ENCODE peak calls at places on chromosome X, in nine cellular contexts. H is fibroblast of lung, C is foreskin fibroblast, S is transverse colon, Q is coronary artery, D is AG04450, K is activated B cell treated with CpG ODN at 0.5 μM for 24 hours, E is natural killer cell, J is H9. X is an unnamed sample.

GRCh38 chrX:153651540-153652079 is 4.6 kb downstream of the DUSP9 start:
- DNase-seq in H (no peak), C (peak), S (no peak), Q (no peak), D (no peak), K (no peak), E (no peak), J (peak), X (no peak)

GRCh38 chrX:53048169-53049126 is at the start of gene GPR173:
- DNase-seq in H (peak), C (peak), S (peak), Q (peak), D (peak), K (no peak), E (no peak), J (peak), X (peak)

GRCh38 chrX:155134255-155134654 is 62.9 kb downstream of the BRCC3 start:
- DNase-seq in H (no peak), C (no peak), S (no peak), Q (no peak), D (no peak), K (no peak), E (no peak), J (no peak), X (no peak)

GRCh38 chrX:150364347-150365050 is 1.4 kb downstream of the MAMLD1 start:
- DNase-seq in H (peak), C (peak), S (peak), Q (peak), D (no peak), K (peak), E (no peak), J (peak), X (peak)

GRCh38 chrX:31580227-31580626 is 508.4 kb upstream of the FTHL17 start:
- DNase-seq in H (peak), C (peak), S (no peak), Q (no peak), D (no peak), K (no peak), E (no peak), J (no peak), X (peak)

GRCh38 chrX:108224727-108225455 is 133.3 kb downstream of the ATG4A start:
- DNase-seq in H (peak), C (peak), S (no peak), Q (no peak), D (no peak), K (no peak), E (no peak), J (peak), X (peak)

GRCh38 chrX:130171446-130172126 is at the start of gene RAB33A:
- DNase-seq in H (peak), C (peak), S (peak), Q (no peak), D (no peak), K (peak), E (peak), J (peak), X (peak)

GRCh38 chrX:11929476-11929875 is 171.4 kb downstream of the MSL3 start:
- DNase-seq in H (no peak), C (peak), S (no peak), Q (no peak), D (no peak), K (no peak), E (no peak), J (no peak), X (no peak)

GRCh38 chrX:53984895-53985294 is 59.4 kb downstream of the PHF8 start:
- DNase-seq in H (no peak), C (no peak), S (no peak), Q (no peak), D (no peak), K (no peak), E (no peak), J (no peak), X (no peak)

GRCh38 chrX:15882704-15883539 is 28.3 kb upstream of the AP1S2 start:
- DNase-seq in H (peak), C (peak), S (no peak), Q (no peak), D (no peak), K (no peak), E (no peak), J (no peak), X (no peak)

GRCh38 chrX:70322784-70323183 is 32.9 kb downstream of the KIF4A start:
- DNase-seq in H (no peak), C (no peak), S (no peak), Q (no peak), D (no peak), K (no peak), E (no peak), J (no peak), X (no peak)

GRCh38 chrX:105150557-105150956 is 69.9 kb downstream of the TEX13A start:
- DNase-seq in H (no peak), C (no peak), S (no peak), Q (no peak), D (no peak), K (no peak), E (no peak), J (no peak), X (no peak)

GRCh38 chrX:48834383-48834709 is 1.1 kb downstream of the PCSK1N start:
- DNase-seq in H (no peak), C (no peak), S (no peak), Q (no peak), D (no peak), K (no peak), E (no peak), J (no peak), X (no peak)

GRCh38 chrX:23626651-23627050 is 40.6 kb upstream of the PRDX4 start:
- DNase-seq in H (no peak), C (no peak), S (no peak), Q (no peak), D (no peak), K (no peak), E (no peak), J (no peak), X (no peak)
- TF ChIP-seq CTCF in H (no peak), C (no peak), S (no peak), Q (no peak), D (no peak), K (no peak), E (no peak), J (peak), X (no peak)

GRCh38 chrX:109475174-109475891 is 6.6 kb downstream of the GUCY2F start:
- DNase-seq in H (peak), C (peak), S (no peak), Q (no peak), D (peak), K (no peak), E (no peak), J (peak), X (peak)
- TF ChIP-seq CTCF in H (peak), C (peak), S (peak), Q (peak), D (peak), K (no peak), E (no peak), J (peak), X (peak)

DNA sequence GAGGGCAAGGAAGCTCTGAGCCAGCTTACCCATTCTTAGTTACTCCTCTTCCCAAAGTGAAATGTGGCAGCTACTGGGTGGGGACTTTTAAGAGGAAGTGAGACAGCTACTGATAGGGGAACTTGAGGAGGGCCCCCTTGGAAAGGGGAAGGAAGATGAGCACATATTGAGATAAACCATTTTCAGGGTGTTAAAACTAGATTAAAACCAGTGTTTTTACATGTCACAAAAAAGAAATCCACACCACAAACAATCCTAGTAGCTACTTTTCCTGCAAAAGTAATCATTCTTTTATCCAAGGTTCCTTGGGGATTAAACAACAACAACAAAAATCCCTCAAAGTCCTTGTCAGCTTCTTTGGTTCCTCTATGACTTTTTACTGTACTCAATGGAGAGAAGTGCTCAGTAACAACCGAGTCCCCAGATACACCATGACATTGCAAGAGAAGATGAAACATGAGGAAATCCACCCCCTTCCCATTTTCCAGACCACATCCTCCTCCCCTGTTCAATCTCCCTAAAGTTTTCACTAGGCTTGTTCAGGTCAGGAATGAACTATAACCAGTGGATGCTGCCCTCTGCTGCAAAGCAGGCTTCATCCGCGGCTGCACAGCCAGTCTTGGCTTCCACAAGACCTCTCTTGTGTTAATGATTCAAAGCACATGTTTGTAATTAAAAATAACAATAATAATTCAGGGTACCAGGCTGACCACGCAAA is 113.5 kb upstream of the TMEM164 start:
- DNase-seq in H (peak), C (peak), S (no peak), Q (no peak), D (no peak), K (no peak), E (no peak), J (no peak), X (peak)
- TF ChIP-seq CTCF in H (peak), C (peak), S (no peak), Q (no peak), D (peak), K (no peak), E (no peak), J (peak), X (no peak)

DNA sequence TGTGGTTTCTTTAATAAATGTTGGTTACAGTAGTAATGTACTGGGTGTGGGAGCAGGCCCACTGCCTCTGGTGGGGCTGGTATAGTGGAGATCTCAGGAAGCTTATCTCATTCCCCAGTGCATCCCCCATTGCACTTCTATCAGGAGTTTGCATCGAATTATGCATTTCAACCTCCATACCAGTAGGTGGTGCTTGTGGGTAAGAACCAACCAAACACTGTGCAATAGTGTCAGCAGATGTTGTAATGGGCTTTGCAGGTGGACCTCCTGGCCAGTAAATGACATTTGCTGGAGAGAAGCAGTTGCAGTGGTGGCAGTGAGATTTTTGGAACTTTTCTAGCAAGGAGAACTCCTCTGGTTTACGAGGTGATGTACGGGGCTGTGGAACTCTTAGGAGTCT is 150.6 kb downstream of the POU3F4 start:
- DNase-seq in H (no peak), C (no peak), S (no peak), Q (no peak), D (no peak), K (no peak), E (no peak), J (no peak), X (no peak)
- TF ChIP-seq CTCF in H (no peak), C (no peak), S (no peak), Q (no peak), D (no peak), K (no peak), E (no peak), J (peak), X (no peak)

DNA sequence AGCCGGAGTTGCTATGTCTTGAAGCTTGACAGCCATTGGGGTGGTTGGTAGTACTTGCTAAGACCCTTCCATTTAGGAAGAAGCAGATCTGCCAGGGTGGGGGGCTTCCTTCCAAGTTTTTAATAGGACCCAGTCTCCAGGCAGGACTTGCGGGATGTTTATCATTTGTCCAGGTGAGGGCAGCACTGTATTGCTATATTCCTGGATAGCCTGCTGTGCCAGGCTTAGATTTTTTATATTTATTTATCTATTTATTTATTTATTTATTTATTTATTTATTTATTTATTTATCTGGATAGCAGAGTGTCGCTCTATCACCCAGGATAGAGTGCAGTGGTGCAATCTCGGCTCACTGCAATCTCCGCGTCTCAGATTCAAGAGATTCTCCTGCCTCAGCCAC is 87.4 kb upstream of the CT45A1 start:
- DNase-seq in H (no peak), C (peak), S (no peak), Q (no peak), D (no peak), K (no peak), E (no peak), J (no peak), X (no peak)
- TF ChIP-seq CTCF in H (no peak), C (no peak), S (no peak), Q (no peak), D (peak), K (no peak), E (no peak), J (peak), X (peak)

GRCh38 chrX:17860811-17861495 is at the start of gene RAI2:
- DNase-seq in H (no peak), C (peak), S (peak), Q (no peak), D (no peak), K (no peak), E (no peak), J (peak), X (peak)
- TF ChIP-seq CTCF in H (no peak), C (no peak), S (no peak), Q (no peak), D (no peak), K (no peak), E (no peak), J (peak), X (no peak)

DNA sequence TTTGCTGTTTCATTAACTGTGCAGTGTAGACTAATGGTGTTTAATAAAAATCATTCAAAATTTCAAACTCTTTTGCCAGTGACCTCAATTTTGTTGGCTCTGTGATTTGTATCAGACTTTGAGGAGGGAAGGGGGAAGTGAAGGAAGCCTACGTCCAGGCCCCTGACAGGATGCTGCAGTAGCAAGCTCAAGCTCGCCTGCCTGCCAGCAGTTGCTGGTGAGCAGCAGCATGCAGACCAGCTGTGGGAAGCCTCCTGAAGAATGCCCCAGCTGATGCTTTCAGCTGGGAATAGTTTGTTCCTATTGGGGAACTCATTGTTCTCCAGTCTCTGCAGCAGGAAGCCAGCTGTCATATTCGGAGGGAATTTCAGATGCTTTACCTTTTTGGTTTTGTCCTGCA is 495.2 kb downstream of the AFF2 start:
- DNase-seq in H (no peak), C (no peak), S (no peak), Q (no peak), D (no peak), K (no peak), E (no peak), J (no peak), X (no peak)
- TF ChIP-seq CTCF in H (no peak), C (no peak), S (no peak), Q (no peak), D (no peak), K (no peak), E (no peak), J (no peak), X (no peak)

GRCh38 chrX:68698955-68699354 is 51.5 kb downstream of the STARD8 start:
- DNase-seq in H (no peak), C (no peak), S (no peak), Q (no peak), D (no peak), K (no peak), E (no peak), J (no peak), X (no peak)
- TF ChIP-seq CTCF in H (no peak), C (no peak), S (no peak), Q (no peak), D (no peak), K (no peak), E (no peak), J (no peak), X (no peak)

X was measured in glutamatergic neuron.